ENCODE peak calls at places on chromosomes 3 and 15, in eight cellular contexts. N is thyroid gland, B is HFFc6, A is OCI-LY7, W is AG04450, K is stomach, Z is WTC11, L is omental fat pad. P is an unnamed sample.

GRCh38 chr3:184582583-184582982 is 21.0 kb downstream of the EPHB3 start:
- DNase-seq in A (no peak), Z (peak), W (no peak), N (peak), B (no peak), L (no peak), K (no peak), P (no peak)

GRCh38 chr3:9765865-9766264 is 3.9 kb downstream of the CAMK1 start:
- DNase-seq in A (no peak), L (no peak), W (no peak), B (no peak), N (peak), Z (no peak), K (no peak), P (no peak)

GRCh38 chr3:143171141-143171651 is 51.6 kb downstream of the CHST2 start:
- DNase-seq in W (peak), A (peak), L (no peak), K (no peak), Z (no peak), B (peak), N (no peak), P (no peak)

GRCh38 chr15:86653344-86654192 is 573.9 kb downstream of the AGBL1 start:
- DNase-seq in Z (no peak), B (no peak), K (no peak), N (no peak), A (no peak), W (no peak), L (no peak), P (no peak)

GRCh38 chr3:73469331-73469730 is 155.4 kb downstream of the PDZRN3 start:
- DNase-seq in K (no peak), W (no peak), Z (no peak), L (no peak), B (no peak), N (no peak), A (no peak), P (no peak)

GRCh38 chr3:151445283-151446001 is 15.4 kb downstream of the IGSF10 start:
- DNase-seq in Z (no peak), B (peak), K (no peak), L (no peak), A (no peak), N (no peak), W (no peak), P (no peak)

GRCh38 chr3:190586631-190587000 is 72.7 kb downstream of the IL1RAP start:
- DNase-seq in N (no peak), Z (no peak), K (no peak), W (no peak), A (no peak), L (no peak), B (peak), P (no peak)

GRCh38 chr15:68666812-68667450 is 88.1 kb downstream of the CORO2B start:
- DNase-seq in N (no peak), Z (no peak), A (no peak), B (no peak), K (no peak), W (no peak), L (no peak), P (no peak)

GRCh38 chr3:146161725-146162047 is 702 bp upstream of the PLOD2 start:
- DNase-seq in L (no peak), A (no peak), N (peak), B (peak), K (peak), Z (no peak), W (no peak), P (no peak)

GRCh38 chr3:4976109-4976508 is 3.1 kb upstream of the BHLHE40 start:
- DNase-seq in W (no peak), N (no peak), A (peak), B (peak), K (peak), Z (peak), L (no peak), P (no peak)

GRCh38 chr3:86982883-86983282 is 8.1 kb downstream of the VGLL3 start:
- DNase-seq in W (no peak), A (no peak), N (no peak), Z (no peak), K (no peak), L (no peak), B (peak), P (no peak)

GRCh38 chr3:124579641-124580040 is 150.6 kb upstream of the UMPS start:
- DNase-seq in L (no peak), A (no peak), B (no peak), Z (no peak), N (no peak), W (no peak), K (no peak), P (no peak)

GRCh38 chr15:26773485-26773877 is 615 bp upstream of the GABRB3 start:
- DNase-seq in B (no peak), L (no peak), N (peak), Z (peak), K (no peak), W (no peak), A (no peak), P (peak)

GRCh38 chr3:156206157-156206556 is 85.8 kb downstream of the KCNAB1 start:
- DNase-seq in K (no peak), N (no peak), W (no peak), A (no peak), B (no peak), Z (no peak), L (no peak), P (no peak)

GRCh38 chr3:187016639-187017345 is 86.5 kb downstream of the ST6GAL1 start:
- DNase-seq in Z (no peak), K (no peak), N (no peak), L (no peak), A (peak), B (peak), W (no peak), P (no peak)

GRCh38 chr3:156181509-156181908 is 61.1 kb downstream of the KCNAB1 start:
- DNase-seq in N (no peak), W (no peak), A (no peak), Z (no peak), B (peak), L (no peak), K (no peak), P (no peak)

GRCh38 chr3:197960694-197961581 is 921 bp downstream of the LMLN start:
- DNase-seq in A (no peak), Z (no peak), L (no peak), K (no peak), N (no peak), B (no peak), W (no peak), P (no peak)

GRCh38 chr3:56248021-56248420 is 220.2 kb downstream of the ERC2 start:
- DNase-seq in N (no peak), A (no peak), L (no peak), B (no peak), K (no peak), W (no peak), Z (no peak), P (no peak)

GRCh38 chr3:157868168-157868567 is 238.1 kb downstream of the SHOX2 start:
- DNase-seq in K (no peak), W (no peak), B (peak), L (no peak), N (no peak), A (no peak), Z (no peak), P (no peak)

GRCh38 chr3:65883614-65884013 is 155.1 kb downstream of the MAGI1 start:
- DNase-seq in L (no peak), B (peak), A (no peak), K (no peak), Z (no peak), W (no peak), N (no peak), P (no peak)

GRCh38 chr3:186217820-186218164 is 108.9 kb upstream of the ETV5 start:
- DNase-seq in N (no peak), W (no peak), Z (no peak), L (no peak), K (no peak), B (no peak), A (no peak), P (no peak)

GRCh38 chr15:80246425-80246894 is 5.6 kb downstream of the CTXND1 start:
- DNase-seq in A (no peak), K (peak), W (no peak), N (no peak), Z (no peak), L (no peak), B (no peak), P (no peak)

GRCh38 chr3:188348445-188349244 is 194.7 kb downstream of the LPP start:
- DNase-seq in K (peak), B (peak), W (peak), N (no peak), Z (no peak), L (peak), A (peak), P (no peak)

GRCh38 chr15:39391230-39391629 is 189.6 kb upstream of the THBS1 start:
- DNase-seq in L (no peak), K (no peak), N (no peak), W (no peak), Z (no peak), A (no peak), B (no peak), P (no peak)

GRCh38 chr3:32460031-32460749 is 42.5 kb downstream of the CMTM6 start:
- DNase-seq in K (no peak), Z (peak), B (no peak), W (no peak), L (no peak), N (no peak), A (peak), P (no peak)

GRCh38 chr3:149512073-149512782 is 37.7 kb downstream of the TM4SF4 start:
- DNase-seq in W (no peak), B (peak), K (peak), N (peak), Z (peak), A (peak), L (peak), P (peak)

GRCh38 chr3:49673715-49674490 is at the start of gene APEH:
- DNase-seq in A (peak), Z (peak), N (peak), K (peak), L (peak), B (peak), W (peak), P (peak)

GRCh38 chr3:4720316-4721075 is 227.3 kb downstream of the ITPR1 start:
- DNase-seq in K (peak), A (no peak), W (no peak), Z (peak), B (peak), L (no peak), N (peak), P (no peak)

GRCh38 chr3:42369304-42369703 is 41.1 kb downstream of the LYZL4 start:
- DNase-seq in W (no peak), L (no peak), A (no peak), K (peak), Z (no peak), N (peak), B (peak), P (no peak)

GRCh38 chr3:10192953-10193691 is 28.4 kb downstream of the IRAK2 start:
- DNase-seq in W (peak), B (peak), L (no peak), A (peak), K (peak), Z (peak), N (peak), P (no peak)

GRCh38 chr3:137612293-137612692 is 151.8 kb upstream of the SOX14 start:
- DNase-seq in B (no peak), A (no peak), L (no peak), N (no peak), K (no peak), W (no peak), Z (peak), P (no peak)

GRCh38 chr3:133208184-133208583 is 170.0 kb downstream of the TMEM108 start:
- DNase-seq in K (no peak), B (no peak), N (no peak), L (no peak), W (no peak), A (peak), Z (no peak), P (no peak)
- TF ChIP-seq CTCF in K (no peak), B (no peak), N (no peak), L (no peak), W (no peak), A (peak), Z (no peak), P (no peak)

DNA sequence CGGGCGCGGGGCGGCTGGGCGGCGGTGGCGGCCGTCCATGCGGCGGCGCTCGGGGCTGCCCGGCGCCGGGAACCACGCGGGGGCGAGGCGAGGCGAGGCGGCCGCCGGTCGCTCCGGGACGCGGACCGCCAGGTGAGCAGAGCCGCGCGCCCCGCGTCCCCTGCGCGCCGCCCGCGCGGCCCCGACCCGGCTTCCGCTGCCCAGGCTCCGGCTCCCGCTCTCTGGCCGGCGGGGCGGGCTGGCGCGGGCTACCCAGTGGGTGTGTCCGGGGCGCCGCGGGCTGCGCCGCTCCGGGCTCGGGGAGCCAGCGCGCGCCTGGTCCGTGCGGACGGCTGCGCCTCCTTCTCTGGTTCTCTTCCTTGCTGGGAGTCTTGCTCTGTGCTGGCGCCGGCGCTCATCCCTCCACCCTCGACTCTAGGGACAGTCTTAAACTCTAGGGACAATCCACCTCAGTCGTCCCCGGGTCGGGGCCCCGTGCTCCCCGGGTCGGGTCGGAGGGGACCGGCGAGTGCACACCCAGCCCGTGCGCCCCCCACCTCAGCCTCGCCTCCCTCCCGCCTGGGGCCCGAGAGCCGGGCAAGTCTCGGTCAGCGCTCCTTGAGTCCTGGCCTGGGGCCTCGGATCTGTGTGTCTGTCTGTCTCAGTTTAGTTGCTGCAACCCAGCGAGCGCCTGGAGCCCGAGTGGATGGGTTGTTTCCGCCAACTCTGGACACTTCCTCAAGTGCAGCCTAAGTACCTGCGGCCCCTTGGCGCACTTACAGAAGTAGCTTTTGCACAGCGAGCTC is 488 bp downstream of the THSD4 start:
- DNase-seq in N (peak), Z (peak), L (no peak), A (no peak), K (peak), W (no peak), B (no peak), P (peak)
- TF ChIP-seq CTCF in N (no peak), Z (no peak), L (no peak), A (no peak), K (no peak), W (no peak), B (peak), P (no peak)

DNA sequence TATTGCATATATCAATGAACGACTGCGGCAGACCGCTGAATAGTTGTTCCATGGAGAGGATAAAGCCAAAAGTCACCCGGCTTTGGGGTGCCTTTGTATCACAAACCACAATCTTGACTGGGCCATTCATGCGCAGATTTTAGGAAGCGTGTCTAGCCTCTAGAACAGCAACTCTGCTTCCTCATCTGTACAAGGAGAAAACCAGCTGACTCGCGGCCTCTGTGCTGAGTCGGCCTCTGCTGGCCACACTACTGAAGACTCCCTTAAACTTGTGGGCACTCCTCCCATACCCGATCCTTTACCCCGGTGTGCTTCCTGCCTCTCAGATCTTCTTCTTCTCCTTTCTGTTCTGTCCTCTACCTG is 872 bp downstream of the DLEC1 start:
- DNase-seq in B (peak), W (no peak), L (no peak), N (peak), Z (no peak), A (peak), K (peak), P (no peak)
- TF ChIP-seq CTCF in B (peak), W (peak), L (no peak), N (no peak), Z (no peak), A (no peak), K (no peak), P (no peak)

GRCh38 chr15:31342781-31343626 is 16.4 kb downstream of the KLF13 start:
- DNase-seq in A (peak), N (peak), L (no peak), W (no peak), B (no peak), K (no peak), Z (peak), P (no peak)
- TF ChIP-seq CTCF in A (peak), N (no peak), L (no peak), W (no peak), B (peak), K (no peak), Z (no peak), P (no peak)

DNA sequence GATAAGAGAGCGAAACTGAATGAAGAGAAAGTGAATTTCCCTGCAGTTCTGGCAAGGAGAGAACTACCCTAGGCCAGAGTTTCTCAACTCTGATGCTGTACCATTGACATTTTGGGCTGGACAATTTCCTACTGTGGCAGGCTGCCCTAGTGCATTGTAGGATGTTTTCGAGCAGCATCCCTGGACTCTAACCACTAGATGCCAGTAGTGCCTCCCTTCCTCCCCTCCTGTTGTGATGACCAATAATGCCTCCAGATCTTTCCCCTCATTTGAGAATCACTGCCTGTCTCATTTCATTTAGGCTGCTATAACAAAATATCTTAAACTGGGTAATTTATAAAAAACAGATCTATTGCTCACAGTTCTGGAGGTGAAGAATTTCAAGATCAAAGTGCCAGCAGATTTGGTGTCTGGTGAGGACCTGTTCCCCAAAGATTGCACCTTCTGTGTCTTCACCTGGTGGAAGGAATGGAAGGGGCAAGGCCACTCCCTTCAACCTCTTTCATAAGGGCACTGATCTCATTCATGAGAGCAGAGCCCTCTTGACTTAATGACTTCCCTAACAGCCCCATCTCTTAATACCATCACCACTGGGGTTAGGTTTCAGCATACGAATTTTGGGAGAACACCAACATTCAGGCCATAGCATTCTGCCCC is 188.9 kb upstream of the MEIS2 start:
- DNase-seq in K (no peak), N (no peak), L (no peak), A (peak), Z (peak), B (peak), W (no peak), P (no peak)
- TF ChIP-seq CTCF in K (no peak), N (no peak), L (no peak), A (peak), Z (no peak), B (peak), W (peak), P (peak)

GRCh38 chr15:65621638-65622037 is at the start of gene SLC24A1:
- DNase-seq in A (no peak), L (no peak), B (no peak), Z (no peak), K (no peak), W (no peak), N (no peak), P (no peak)

GRCh38 chr15:65618575-65619109 is 3.1 kb upstream of the SLC24A1 start:
- DNase-seq in Z (no peak), K (no peak), L (no peak), A (no peak), W (no peak), N (no peak), B (no peak), P (no peak)

GRCh38 chr15:65623103-65623502 is 1.4 kb downstream of the SLC24A1 start:
- DNase-seq in N (no peak), B (no peak), Z (no peak), A (no peak), K (no peak), L (no peak), W (no peak), P (no peak)

GRCh38 chr15:65619636-65620290 is 2.0 kb upstream of the SLC24A1 start:
- DNase-seq in L (no peak), A (no peak), W (no peak), B (no peak), K (no peak), Z (no peak), N (no peak), P (no peak)

GRCh38 chr15:65620833-65621232 is 905 bp upstream of the SLC24A1 start:
- DNase-seq in N (no peak), Z (no peak), L (no peak), K (no peak), A (peak), B (no peak), W (no peak), P (no peak)
- TF ChIP-seq CTCF in N (no peak), Z (no peak), L (no peak), K (no peak), A (peak), B (no peak), W (no peak), P (no peak)

GRCh38 chr3:37543692-37544091 is 318.0 kb upstream of the CTDSPL start:
- DNase-seq in A (no peak), W (no peak), Z (no peak), N (no peak), L (no peak), K (no peak), B (no peak), P (no peak)

GRCh38 chr3:37542772-37543449 is 318.8 kb upstream of the CTDSPL start:
- DNase-seq in Z (no peak), L (no peak), K (no peak), A (no peak), N (peak), B (no peak), W (no peak), P (no peak)

GRCh38 chr3:37542286-37542685 is 319.4 kb upstream of the CTDSPL start:
- DNase-seq in K (no peak), N (no peak), Z (no peak), L (no peak), A (no peak), W (no peak), B (no peak), P (no peak)

GRCh38 chr3:37537914-37538691 is 323.6 kb upstream of the CTDSPL start:
- DNase-seq in W (no peak), N (no peak), L (no peak), K (no peak), B (no peak), A (no peak), Z (no peak), P (no peak)

GRCh38 chr3:37540786-37541185 is 320.9 kb upstream of the CTDSPL start:
- DNase-seq in K (no peak), A (no peak), L (no peak), Z (no peak), N (no peak), W (no peak), B (no peak), P (no peak)
- TF ChIP-seq CTCF in K (no peak), A (no peak), L (no peak), Z (no peak), N (no peak), W (no peak), B (no peak), P (no peak)

GRCh38 chr3:194061421-194062029 is 74.4 kb upstream of the HES1 start:
- DNase-seq in N (no peak), W (no peak), B (no peak), A (no peak), L (no peak), Z (no peak), K (no peak), P (no peak)

GRCh38 chr3:194057570-194058188 is 78.3 kb upstream of the HES1 start:
- DNase-seq in K (no peak), B (no peak), N (no peak), W (no peak), A (no peak), L (no peak), Z (no peak), P (no peak)

GRCh38 chr3:194054941-194055340 is 81.0 kb upstream of the HES1 start:
- DNase-seq in Z (no peak), L (no peak), B (no peak), K (no peak), N (no peak), W (no peak), A (no peak), P (no peak)

GRCh38 chr3:194056731-194057415 is 79.1 kb upstream of the HES1 start:
- DNase-seq in Z (no peak), A (no peak), B (no peak), K (no peak), L (no peak), N (peak), W (no peak), P (no peak)

DNA sequence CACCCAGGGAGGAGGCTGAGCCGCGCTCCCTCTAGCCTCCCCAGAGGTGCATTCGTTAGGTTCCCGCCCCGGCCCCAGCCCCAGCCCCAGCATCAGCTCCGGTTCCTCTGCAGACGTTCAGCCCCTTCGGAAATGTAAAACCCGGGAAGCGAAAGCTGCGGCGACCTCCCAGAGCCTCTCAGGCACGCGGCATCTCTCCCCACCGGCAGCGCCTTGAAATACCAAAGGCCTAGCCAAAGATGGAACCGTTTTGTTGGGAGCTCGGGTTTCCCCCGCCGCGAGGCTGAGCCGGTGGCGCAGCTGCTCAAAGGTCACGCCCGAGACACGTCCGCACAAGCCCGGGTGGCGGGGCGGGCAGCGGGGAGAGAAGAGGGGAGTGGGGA is 77.8 kb upstream of the HES1 start:
- DNase-seq in Z (peak), A (peak), W (no peak), L (no peak), B (no peak), K (peak), N (peak), P (peak)
- TF ChIP-seq CTCF in Z (no peak), A (no peak), W (no peak), L (no peak), B (no peak), K (no peak), N (no peak), P (no peak)